ENCODE peak calls at places on chromosomes 1 and 21, in four cellular contexts. B is mucosa of descending colon, L is thoracic aorta, G is uterus. C is an unnamed sample.

GRCh38 chr1:242546849-242547724 is 22.6 kb upstream of the PLD5 start:
- DNase-seq in B (no peak), L (no peak), G (no peak), C (no peak)

GRCh38 chr1:64055310-64055709 is 148.1 kb upstream of the UBE2U start:
- DNase-seq in B (no peak), L (no peak), G (no peak), C (no peak)

GRCh38 chr1:51086496-51087271 is 15.3 kb upstream of the C1orf185 start:
- DNase-seq in B (no peak), L (no peak), G (no peak), C (no peak)

GRCh38 chr1:224273651-224274050 is 56.3 kb downstream of the NVL start:
- DNase-seq in B (no peak), L (no peak), G (no peak), C (no peak)

GRCh38 chr1:53552146-53552940 is 93.1 kb downstream of the DMRTB1 start:
- DNase-seq in B (peak; percentile 1), L (no peak), G (peak; percentile 3), C (peak; percentile 42)

GRCh38 chr1:6028042-6028895 is 17.4 kb upstream of the KCNAB2 start:
- DNase-seq in B (peak; percentile 46), L (no peak), G (no peak), C (peak; percentile 77)

GRCh38 chr1:29362116-29362515 is 125.8 kb downstream of the PTPRU start:
- DNase-seq in B (no peak), L (no peak), G (no peak), C (no peak)

GRCh38 chr1:160748877-160749269 is 9.8 kb downstream of the SLAMF7 start:
- DNase-seq in B (no peak), L (no peak), G (no peak), C (no peak)

GRCh38 chr1:164787834-164788231 is 228.8 kb downstream of the PBX1 start:
- DNase-seq in B (no peak), L (no peak), G (no peak), C (no peak)

GRCh38 chr1:181119076-181119989 is 30.8 kb downstream of the IER5 start:
- DNase-seq in B (no peak), L (no peak), G (no peak), C (no peak)

GRCh38 chr1:217062566-217062965 is 339.3 kb upstream of the ESRRG start:
- DNase-seq in B (no peak), L (no peak), G (no peak), C (no peak)

GRCh38 chr1:240114222-240114621 is 22.5 kb downstream of the FMN2 start:
- DNase-seq in B (no peak), L (no peak), G (no peak), C (no peak)

GRCh38 chr1:53340660-53341520 is 13.0 kb upstream of the LRP8 start:
- DNase-seq in B (no peak), L (no peak), G (no peak), C (no peak)

GRCh38 chr1:87331319-87332269 is 2.9 kb downstream of the LMO4 start:
- DNase-seq in B (peak; percentile 86), L (peak; percentile 39), G (peak; percentile 76), C (peak; percentile 86)

GRCh38 chr1:21072721-21073120 is 104.0 kb downstream of the EIF4G3 start:
- DNase-seq in B (no peak), L (no peak), G (no peak), C (no peak)

GRCh38 chr1:64982134-64982533 is 15.8 kb upstream of the JAK1 start:
- DNase-seq in B (no peak), L (no peak), G (no peak), C (no peak)

GRCh38 chr1:171641076-171641864 is 11.2 kb downstream of the MYOC start:
- DNase-seq in B (no peak), L (no peak), G (no peak), C (no peak)
- TF ChIP-seq CTCF in B (no peak), L (no peak), G (no peak), C (no peak)

DNA sequence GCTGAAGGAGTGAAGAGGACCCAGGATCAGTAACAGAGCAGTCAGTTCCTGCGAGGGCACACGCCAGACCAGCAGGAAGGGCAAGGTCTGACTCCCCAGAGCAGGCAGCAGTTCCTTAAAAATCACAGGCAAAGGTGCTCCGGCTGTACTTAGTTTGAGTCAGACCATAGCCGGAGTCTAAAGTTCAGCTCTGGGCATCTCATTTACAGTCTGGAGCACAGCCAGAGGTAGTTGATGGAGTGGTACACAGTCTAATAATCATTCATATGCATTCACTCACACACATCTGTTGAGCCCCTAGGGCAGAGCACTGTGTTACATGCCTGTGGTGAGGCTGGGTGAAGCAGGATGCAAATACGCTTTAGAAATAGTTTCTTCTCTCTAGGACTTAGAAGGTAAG is 7.3 kb upstream of the AMIGO1 start:
- DNase-seq in B (peak; percentile 48), L (no peak), G (no peak), C (no peak)
- H3K4me1 ChIP-seq in B (no peaks in the 10 kb centered on the region), L (no peaks in the 10 kb centered on the region), G (no peaks in the 10 kb centered on the region), C (no peaks in the 10 kb centered on the region)

GRCh38 chr1:88736633-88737248 is 52.7 kb downstream of the PKN2 start:
- DNase-seq in B (no peak), L (no peak), G (no peak), C (no peak)
- TF ChIP-seq CTCF in B (peak; percentile 11), L (no peak), G (peak; percentile 10), C (peak; percentile 37)

GRCh38 chr1:40903106-40903505 is 40.9 kb upstream of the CITED4 start:
- DNase-seq in B (no peak), L (no peak), G (no peak), C (no peak)
- H3K4me1 ChIP-seq in B (no peaks in the 10 kb centered on the region), L (peaks cover 23% of the 10 kb centered on the region), G (no peaks in the 10 kb centered on the region), C (peaks cover 15% of the 10 kb centered on the region)

GRCh38 chr1:44239337-44239960 is 26.2 kb downstream of the DMAP1 start:
- DNase-seq in B (peak; percentile 57), L (no peak), G (peak; percentile 68), C (peak; percentile 39)
- TF ChIP-seq CTCF in B (no peak), L (peak; percentile 22), G (peak; percentile 48), C (peak; percentile 7)

DNA sequence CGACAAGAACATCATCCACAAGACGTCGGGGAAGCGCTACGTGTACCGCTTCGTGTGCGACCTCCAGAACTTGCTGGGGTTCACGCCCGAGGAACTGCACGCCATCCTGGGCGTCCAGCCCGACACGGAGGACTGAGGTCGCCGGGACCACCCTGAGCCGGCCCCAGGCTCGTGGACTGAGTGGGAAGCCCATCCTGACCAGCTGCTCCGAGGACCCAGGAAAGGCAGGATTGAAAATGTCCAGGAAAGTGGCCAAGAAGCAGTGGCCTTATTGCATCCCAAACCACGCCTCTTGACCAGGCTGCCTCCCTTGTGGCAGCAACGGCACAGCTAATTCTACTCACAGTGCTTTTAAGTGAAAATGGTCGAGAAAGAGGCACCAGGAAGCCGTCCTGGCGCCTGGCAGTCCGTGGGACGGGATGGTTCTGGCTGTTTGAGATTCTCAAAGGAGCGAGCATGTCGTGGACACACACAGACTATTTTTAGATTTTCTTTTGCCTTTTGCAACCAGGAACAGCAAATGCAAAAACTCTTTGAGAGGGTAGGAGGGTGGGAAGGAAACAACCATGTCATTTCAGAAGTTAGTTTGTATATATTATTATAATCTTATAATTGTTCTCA is 17.1 kb downstream of the ETS2 start:
- DNase-seq in B (no peak), L (no peak), G (no peak), C (no peak)
- H3K4me1 ChIP-seq in B (peaks cover 45% of the 10 kb centered on the region), L (peaks cover 70% of the 10 kb centered on the region), G (no peaks in the 10 kb centered on the region), C (peaks cover 80% of the 10 kb centered on the region)

GRCh38 chr1:35852241-35852640 is 30.8 kb upstream of the AGO1 start:
- DNase-seq in B (no peak), L (no peak), G (no peak), C (no peak)

GRCh38 chr1:35851175-35851869 is 31.7 kb upstream of the AGO1 start:
- DNase-seq in B (no peak), L (no peak), G (peak; percentile 36), C (no peak)

GRCh38 chr1:35856964-35857363 is 26.0 kb upstream of the AGO1 start:
- DNase-seq in B (no peak), L (no peak), G (no peak), C (no peak)

GRCh38 chr1:35857830-35858229 is 25.2 kb upstream of the AGO1 start:
- DNase-seq in B (no peak), L (no peak), G (no peak), C (no peak)

GRCh38 chr1:35855016-35855700 is 27.9 kb upstream of the AGO1 start:
- DNase-seq in B (no peak), L (no peak), G (no peak), C (no peak)
- TF ChIP-seq CTCF in B (no peak), L (no peak), G (no peak), C (no peak)

DNA sequence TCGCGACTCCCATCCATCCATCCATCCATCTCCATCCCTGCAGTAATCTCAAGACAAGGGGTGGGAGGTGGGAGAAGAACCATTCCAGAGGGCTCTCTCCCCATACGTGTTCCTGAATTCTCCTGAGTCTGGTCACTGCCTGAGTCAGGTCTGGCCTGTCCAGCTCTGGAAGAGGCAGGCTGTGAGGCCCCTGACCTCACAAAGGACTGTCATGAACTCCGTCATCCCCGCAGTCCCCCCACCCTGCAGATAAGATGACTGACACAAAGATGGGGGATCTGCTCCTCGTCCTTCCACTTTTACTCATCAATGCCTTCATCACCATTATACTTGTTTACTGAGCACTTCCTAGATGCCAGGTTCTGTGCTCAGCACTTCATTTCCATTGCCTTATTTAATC is 1.6 kb upstream of the MAP7D1 start:
- DNase-seq in B (no peak), L (no peak), G (no peak), C (no peak)
- H3K4me1 ChIP-seq in B (peaks cover 42% of the 10 kb centered on the region), L (peaks cover 60% of the 10 kb centered on the region), G (peaks cover 15% of the 10 kb centered on the region), C (peaks cover 73% of the 10 kb centered on the region)

GRCh38 chr1:59779949-59780348 is 34.8 kb upstream of the HOOK1 start:
- DNase-seq in B (no peak), L (no peak), G (no peak), C (no peak)
- TF ChIP-seq CTCF in B (no peak), L (no peak), G (no peak), C (peak; percentile 20)

C was measured in lower lobe of right lung.